ENCODE peak calls at places on chromosomes 5 and 9, in six cellular contexts. F, N, I, O, K and Q are unnamed samples.

GRCh38 chr5:54462281-54462680 is 6.8 kb downstream of the HSPB3 start:
- DNase-seq in N (no peak), F (no peak), I (no peak), K (no peak), O (no peak), Q (no peak)

GRCh38 chr9:84301851-84302250 is 38.7 kb downstream of the SLC28A3 start:
- DNase-seq in K (no peak), I (no peak), F (no peak), N (no peak), O (no peak), Q (no peak)

GRCh38 chr5:133123297-133123696 is 71.5 kb downstream of the HSPA4 start:
- DNase-seq in N (no peak), I (no peak), K (no peak), O (no peak), F (no peak), Q (no peak)

GRCh38 chr9:131590449-131590848 is 45.1 kb downstream of the PRRT1B start:
- DNase-seq in I (no peak), K (no peak), O (no peak), F (no peak), N (no peak), Q (no peak)

GRCh38 chr5:40171971-40172370 is 507.7 kb upstream of the PTGER4 start:
- DNase-seq in N (no peak), F (no peak), O (no peak), I (no peak), K (no peak), Q (no peak)

GRCh38 chr5:179377421-179378115 is 32.3 kb upstream of the ADAMTS2 start:
- DNase-seq in F (no peak), O (no peak), I (no peak), N (no peak), K (no peak), Q (no peak)

GRCh38 chr5:105259581-105260217 is 1697.1 kb upstream of the NUDT12 start:
- DNase-seq in I (no peak), O (no peak), N (no peak), K (no peak), F (no peak), Q (no peak)

GRCh38 chr5:98464737-98465330 is 308.6 kb upstream of the RGMB start:
- DNase-seq in F (no peak), K (no peak), I (no peak), N (no peak), O (no peak), Q (no peak)

GRCh38 chr9:84424945-84425344 is 84.4 kb upstream of the SLC28A3 start:
- DNase-seq in N (no peak), K (no peak), F (no peak), I (no peak), O (no peak), Q (no peak)

GRCh38 chr5:151745071-151745705 is 13.2 kb downstream of the ATOX1 start:
- DNase-seq in O (no peak), N (peak), K (peak), I (peak), F (peak), Q (peak)

GRCh38 chr9:125826850-125827249 is 79.7 kb downstream of the PBX3 start:
- DNase-seq in O (no peak), F (no peak), K (no peak), N (no peak), I (no peak), Q (no peak)

GRCh38 chr5:73176250-73176649 is 3.3 kb downstream of the TMEM174 start:
- DNase-seq in N (no peak), K (no peak), O (no peak), I (no peak), F (no peak), Q (no peak)

GRCh38 chr9:130483281-130483949 is 38.7 kb downstream of the ASS1 start:
- DNase-seq in I (no peak), N (no peak), K (no peak), F (no peak), O (no peak), Q (no peak)

GRCh38 chr5:140042551-140043507 is at the start of gene NRG2:
- DNase-seq in I (peak), N (peak), K (peak), F (peak), O (peak), Q (peak)

GRCh38 chr9:35518981-35519679 is 29.2 kb downstream of the RUSC2 start:
- DNase-seq in N (no peak), F (no peak), I (no peak), O (no peak), K (peak), Q (no peak)

GRCh38 chr5:155418960-155419579 is 405.5 kb downstream of the KIF4B start:
- DNase-seq in F (no peak), I (no peak), K (no peak), O (no peak), N (no peak), Q (no peak)

GRCh38 chr9:10538073-10538472 is 74.7 kb downstream of the PTPRD start:
- DNase-seq in N (no peak), K (no peak), I (no peak), F (no peak), O (no peak), Q (no peak)

GRCh38 chr5:66609615-66610014 is 13.4 kb downstream of the MAST4 start:
- DNase-seq in I (no peak), F (no peak), N (no peak), O (no peak), K (no peak), Q (no peak)

GRCh38 chr9:137115394-137116026 is 977 bp upstream of the DPP7 start:
- DNase-seq in K (no peak), O (no peak), N (no peak), I (no peak), F (no peak), Q (no peak)

GRCh38 chr9:114226289-114227055 is 71.1 kb downstream of the COL27A1 start:
- DNase-seq in O (no peak), F (no peak), I (no peak), N (no peak), K (no peak), Q (no peak)

GRCh38 chr5:131270809-131271208 is 7.0 kb downstream of the CDC42SE2 start:
- DNase-seq in I (no peak), F (peak), O (no peak), K (no peak), N (no peak), Q (no peak)

GRCh38 chr5:26948921-26949320 is 89.5 kb downstream of the CDH9 start:
- DNase-seq in N (no peak), K (no peak), O (no peak), I (no peak), F (no peak), Q (no peak)

GRCh38 chr5:173317852-173318251 is 10.4 kb downstream of the STC2 start:
- DNase-seq in I (no peak), O (no peak), K (no peak), N (no peak), F (no peak), Q (no peak)